ENCODE peak calls at places on chromosomes 7 and 10, in nine cellular contexts. C, L, A, X, W, N, H, R and V are unnamed samples.

GRCh38 chr10:52313350-52314006 is 603 bp upstream of the DKK1 start:
- DNase-seq in C (no peak), L (no peak), A (no peak), X (no peak), W (no peak), N (peak; percentile 7), H (peak; percentile 13), R (peak; percentile 31), V (no peak)

GRCh38 chr10:68163735-68164134 is 54.4 kb downstream of the MYPN start:
- DNase-seq in C (no peak), L (no peak), A (no peak), X (no peak), W (no peak), N (no peak), H (no peak), R (no peak), V (no peak)

GRCh38 chr10:90437452-90437851 is 420.4 kb downstream of the HTR7 start:
- DNase-seq in C (no peak), L (no peak), A (peak; percentile 20), X (peak; percentile 43), W (no peak), N (no peak), H (no peak), R (no peak), V (no peak)

GRCh38 chr10:131773321-131773988 is 127.4 kb upstream of the PPP2R2D start:
- DNase-seq in C (no peak), L (no peak), A (no peak), X (no peak), W (no peak), N (no peak), H (no peak), R (no peak), V (no peak)

GRCh38 chr10:32065871-32066270 is 9.6 kb upstream of the KIF5B start:
- DNase-seq in C (no peak), L (no peak), A (peak; percentile 79), X (peak; percentile 79), W (peak; percentile 81), N (no peak), H (no peak), R (no peak), V (peak; percentile 76)

GRCh38 chr7:94190599-94191061 is 186.5 kb upstream of the BET1 start:
- DNase-seq in C (peak; percentile 88), L (no peak), A (peak; percentile 96), X (peak; percentile 94), W (no peak), N (no peak), H (peak; percentile 93), R (peak; percentile 53), V (peak; percentile 79)

GRCh38 chr10:124303662-124304418 is 114.9 kb downstream of the OAT start:
- DNase-seq in C (no peak), L (no peak), A (no peak), X (no peak), W (no peak), N (no peak), H (no peak), R (no peak), V (no peak)

GRCh38 chr7:33423646-33424020 is 294.3 kb downstream of the BBS9 start:
- DNase-seq in C (no peak), L (no peak), A (peak; percentile 9), X (peak; percentile 8), W (peak; percentile 61), N (no peak), H (peak; percentile 13), R (no peak), V (no peak)

GRCh38 chr7:157158400-157158799 is 19.7 kb downstream of the UBE3C start:
- DNase-seq in C (no peak), L (no peak), A (no peak), X (no peak), W (no peak), N (no peak), H (no peak), R (no peak), V (no peak)

GRCh38 chr10:132654708-132655661 is 117.4 kb downstream of the INPP5A start:
- DNase-seq in C (peak; percentile 34), L (peak; percentile 78), A (peak; percentile 72), X (peak; percentile 74), W (peak; percentile 70), N (peak; percentile 67), H (peak; percentile 71), R (peak; percentile 58), V (no peak)

GRCh38 chr7:36153571-36154097 is 580 bp downstream of the EEPD1 start:
- DNase-seq in C (no peak), L (no peak), A (no peak), X (no peak), W (no peak), N (peak; percentile 51), H (no peak), R (no peak), V (no peak)

GRCh38 chr7:130593033-130593432 is 75.5 kb downstream of the COPG2 start:
- DNase-seq in C (no peak), L (no peak), A (peak; percentile 3), X (peak; percentile 1), W (no peak), N (no peak), H (no peak), R (no peak), V (no peak)

GRCh38 chr10:80277016-80277415 is 12.4 kb downstream of the MAT1A start:
- DNase-seq in C (no peak), L (no peak), A (no peak), X (no peak), W (no peak), N (no peak), H (no peak), R (no peak), V (no peak)

DNA sequence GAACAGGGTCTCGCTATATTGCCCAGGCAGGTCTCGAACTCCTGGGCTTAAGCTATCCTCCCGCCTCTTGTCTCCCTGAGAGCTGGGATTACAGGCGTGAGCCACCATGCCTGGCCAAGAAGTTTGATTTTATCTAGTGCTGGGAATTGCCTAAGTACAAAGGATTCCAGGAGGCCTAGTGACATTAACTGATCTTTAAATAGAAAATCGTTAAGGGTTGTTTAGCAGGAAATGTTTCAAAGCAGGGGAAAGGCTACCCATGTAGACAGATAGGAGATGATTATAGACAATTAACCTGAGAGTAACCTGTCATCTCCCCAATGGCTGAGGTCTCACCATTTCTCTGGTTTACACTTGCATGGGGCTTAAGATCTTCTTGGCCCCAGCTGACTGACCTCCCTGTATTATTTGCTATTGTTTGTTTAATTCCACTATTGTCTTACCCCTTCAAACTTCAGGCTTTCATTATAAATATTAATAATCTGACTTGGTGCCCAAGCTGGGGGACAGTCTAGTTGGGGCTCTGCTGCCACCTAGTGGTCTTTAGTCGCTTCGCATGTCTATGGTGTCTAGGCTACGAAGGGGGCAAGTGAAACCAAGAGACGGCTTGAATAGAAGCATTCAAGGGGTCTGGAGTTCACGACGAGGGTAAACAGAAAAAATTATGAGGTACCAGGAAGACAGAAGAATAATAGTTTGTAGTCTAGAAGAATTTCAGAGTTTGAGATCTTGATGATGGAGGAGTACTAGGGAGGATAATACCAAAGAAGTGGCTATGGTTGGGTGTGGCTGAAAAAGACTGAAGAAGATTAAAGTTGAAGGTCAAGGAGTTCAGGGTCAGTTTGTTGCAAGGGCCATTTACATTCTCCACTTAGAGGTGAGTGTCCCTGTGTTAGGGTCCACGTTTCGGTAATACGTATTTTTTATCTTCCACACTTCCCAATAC is 40.4 kb upstream of the BPGM start:
- DNase-seq in C (no peak), L (peak; percentile 55), A (peak; percentile 83), X (peak; percentile 78), W (peak; percentile 81), N (peak; percentile 77), H (peak; percentile 78), R (peak; percentile 70), V (no peak)
- TF ChIP-seq CTCF in C (peak; percentile 95), L (peak; percentile 89), A (peak; percentile 91), X (peak; percentile 89), W (peak; percentile 94), N (peak; percentile 83), H (peak; percentile 95), R (peak; percentile 99), V (peak; percentile 77)

DNA sequence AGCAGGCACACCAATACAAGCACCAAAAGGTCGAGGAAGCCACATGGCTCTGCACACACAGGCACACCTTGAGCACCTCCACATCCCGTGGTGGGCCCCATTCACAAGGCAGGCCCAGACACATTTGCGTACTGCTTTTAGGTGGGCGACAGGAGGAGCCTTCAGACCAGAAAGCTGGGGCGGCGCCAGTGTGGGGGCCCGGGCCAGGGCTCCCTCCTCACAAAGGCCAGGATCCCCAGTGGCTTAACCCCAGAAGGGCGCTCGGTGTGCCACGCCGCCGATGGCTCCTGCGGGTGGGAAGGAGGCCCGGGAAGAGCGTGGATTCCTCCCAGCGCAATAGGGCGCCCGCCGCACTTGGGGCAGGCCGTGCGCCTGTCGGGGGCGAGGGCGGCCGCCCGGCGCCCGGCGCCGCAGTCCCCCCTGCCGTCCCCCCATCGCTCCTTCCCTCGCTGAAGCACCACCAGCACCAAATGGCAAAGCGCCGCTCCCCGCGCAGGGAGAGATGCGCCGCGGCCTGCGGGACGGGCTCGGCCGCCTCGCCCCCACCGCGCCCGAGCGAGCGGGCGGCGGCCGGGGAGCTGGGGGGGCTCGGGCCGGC is 2.9 kb upstream of the SMARCD3 start:
- DNase-seq in C (no peak), L (peak; percentile 45), A (peak; percentile 69), X (peak; percentile 74), W (no peak), N (no peak), H (peak; percentile 78), R (peak; percentile 40), V (no peak)
- H3K4me3 ChIP-seq in C (peak overlapping the region; percentile 45), L (peak overlapping the region; percentile 66), A (peak overlapping the region; percentile 67), X (peak overlapping the region; percentile 63), W (no peak overlapping the region), N (no peak overlapping the region), H (peak overlapping the region; percentile 58), R (peak overlapping the region; percentile 43), V (peak overlapping the region; percentile 69)

DNA sequence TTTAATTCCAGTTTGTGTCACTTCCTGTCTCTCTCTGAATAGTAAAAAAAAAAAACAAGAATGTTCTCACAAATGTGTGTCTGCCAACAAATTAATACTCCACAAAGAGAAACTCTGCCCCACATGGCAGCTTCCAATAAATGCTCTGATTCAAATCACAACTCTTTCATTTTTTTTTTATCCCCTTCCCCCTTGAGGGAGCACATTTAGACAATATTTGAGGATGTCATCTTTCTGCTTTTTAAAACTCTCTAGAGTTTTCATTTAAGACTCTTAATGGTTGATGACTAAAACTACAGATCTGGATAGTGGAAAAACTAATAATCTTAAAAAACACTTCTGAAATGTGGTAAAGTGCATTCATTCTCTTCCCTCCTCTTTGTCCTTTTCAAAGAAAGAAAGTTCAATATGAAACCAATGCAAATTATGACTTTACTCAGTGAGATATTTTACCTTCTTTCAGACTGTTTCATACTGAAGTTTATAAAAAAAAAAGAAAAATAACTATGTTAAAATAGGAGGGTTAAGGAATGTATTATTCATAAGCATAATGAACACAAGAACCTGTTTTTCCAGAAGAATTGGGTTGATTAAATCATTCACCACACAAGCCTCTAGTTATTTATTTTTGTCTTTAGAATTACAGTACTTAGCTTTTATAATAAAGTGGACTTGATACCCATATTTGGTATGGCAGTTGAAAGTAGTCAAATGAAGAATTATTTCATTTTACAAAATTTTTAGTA is 42.4 kb downstream of the ARID5B start:
- DNase-seq in C (no peak), L (no peak), A (peak; percentile 83), X (peak; percentile 90), W (no peak), N (peak; percentile 24), H (peak; percentile 81), R (peak; percentile 7), V (no peak)
- TF ChIP-seq CTCF in C (peak; percentile 6), L (no peak), A (peak; percentile 28), X (peak; percentile 23), W (no peak), N (peak; percentile 25), H (peak; percentile 52), R (no peak), V (no peak)

DNA sequence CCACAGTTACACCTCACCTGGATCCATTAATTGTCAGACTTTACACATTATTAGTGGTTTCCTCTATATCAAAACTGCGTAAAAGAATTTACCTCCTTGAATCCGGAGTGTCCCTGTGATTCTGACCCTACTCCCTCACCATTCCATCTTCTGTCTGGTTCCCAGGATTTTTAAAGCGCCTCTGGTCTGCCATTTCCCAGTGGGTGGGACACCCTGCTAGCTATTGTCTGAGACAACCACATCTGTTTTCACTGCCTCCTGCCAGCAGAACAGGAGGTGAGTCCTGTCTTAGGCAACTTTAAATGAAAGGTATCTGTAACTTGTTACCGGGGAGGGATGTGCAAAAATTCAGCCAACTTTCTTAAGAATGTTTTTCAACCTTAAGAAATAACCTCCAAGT is 2.3 kb downstream of the MACROH2A2 start:
- DNase-seq in C (no peak), L (no peak), A (no peak), X (no peak), W (no peak), N (no peak), H (peak; percentile 68), R (no peak), V (no peak)
- H3K4me3 ChIP-seq in C (no peak overlapping the region), L (no peak overlapping the region), A (no peak overlapping the region), X (no peak overlapping the region), W (no peak overlapping the region), N (no peak overlapping the region), H (peak overlapping the region; percentile 87), R (no peak overlapping the region), V (no peak overlapping the region)